ENCODE peak calls at places on chromosomes 12 and 14, in seven cellular contexts. One of them, this sample, is unnamed.
A peak's percentile ranks its signal among the peaks of the same experiment; 100 is the strongest.

GRCh38 chr12:115000038-115000437 is 316.1 kb upstream of the TBX3 start:
- DNase-seq in right lobe of liver: no peak
- DNase-seq in nucleus accumbens: no peak
- DNase-seq in WERI-Rb-1: no peak
- DNase-seq in memory B cell: no peak
- DNase-seq in progenitor cell of endocrine pancreas: no peak
- DNase-seq in GM03348: peak; percentile 9
- DNase-seq in this sample: no peak

GRCh38 chr14:23883684-23884540 is 69.7 kb upstream of the DHRS4 start:
- DNase-seq in progenitor cell of endocrine pancreas: no peak
- DNase-seq in GM03348: no peak
- DNase-seq in WERI-Rb-1: no peak
- DNase-seq in right lobe of liver: no peak
- DNase-seq in memory B cell: no peak
- DNase-seq in nucleus accumbens: no peak
- DNase-seq in this sample: no peak

GRCh38 chr12:101564912-101565311 is 29.9 kb upstream of the MYBPC1 start:
- DNase-seq in progenitor cell of endocrine pancreas: no peak
- DNase-seq in right lobe of liver: no peak
- DNase-seq in nucleus accumbens: no peak
- DNase-seq in memory B cell: no peak
- DNase-seq in GM03348: no peak
- DNase-seq in WERI-Rb-1: no peak
- DNase-seq in this sample: no peak

GRCh38 chr12:85016423-85016822 is 19.7 kb downstream of the TSPAN19 start:
- DNase-seq in WERI-Rb-1: no peak
- DNase-seq in memory B cell: no peak
- DNase-seq in GM03348: peak; percentile 74
- DNase-seq in progenitor cell of endocrine pancreas: no peak
- DNase-seq in right lobe of liver: no peak
- DNase-seq in nucleus accumbens: peak; percentile 27
- DNase-seq in this sample: no peak

GRCh38 chr12:64621257-64621942 is 11.1 kb downstream of the RASSF3 start:
- DNase-seq in right lobe of liver: no peak
- DNase-seq in memory B cell: peak; percentile 42
- DNase-seq in progenitor cell of endocrine pancreas: no peak
- DNase-seq in WERI-Rb-1: no peak
- DNase-seq in GM03348: peak; percentile 11
- DNase-seq in nucleus accumbens: no peak
- DNase-seq in this sample: no peak

GRCh38 chr14:78424311-78424710 is 254.1 kb downstream of the NRXN3 start:
- DNase-seq in progenitor cell of endocrine pancreas: no peak
- DNase-seq in memory B cell: no peak
- DNase-seq in GM03348: no peak
- DNase-seq in nucleus accumbens: no peak
- DNase-seq in WERI-Rb-1: no peak
- DNase-seq in right lobe of liver: no peak
- DNase-seq in this sample: no peak

GRCh38 chr12:107318804-107319535 is 225.6 kb upstream of the CRY1 start:
- DNase-seq in WERI-Rb-1: peak; percentile 41
- DNase-seq in nucleus accumbens: no peak
- DNase-seq in progenitor cell of endocrine pancreas: peak; percentile 23
- DNase-seq in right lobe of liver: peak; percentile 52
- DNase-seq in GM03348: peak; percentile 32
- DNase-seq in memory B cell: no peak
- DNase-seq in this sample: peak; percentile 59

GRCh38 chr12:21483531-21483930 is 17.9 kb downstream of the RECQL start:
- DNase-seq in WERI-Rb-1: no peak
- DNase-seq in GM03348: no peak
- DNase-seq in right lobe of liver: no peak
- DNase-seq in nucleus accumbens: no peak
- DNase-seq in progenitor cell of endocrine pancreas: no peak
- DNase-seq in memory B cell: no peak
- DNase-seq in this sample: no peak

GRCh38 chr14:73754911-73755360 is 40.8 kb upstream of the PNMA1 start:
- DNase-seq in memory B cell: no peak
- DNase-seq in GM03348: peak; percentile 75
- DNase-seq in progenitor cell of endocrine pancreas: no peak
- DNase-seq in WERI-Rb-1: no peak
- DNase-seq in right lobe of liver: peak; percentile 65
- DNase-seq in nucleus accumbens: no peak
- DNase-seq in this sample: no peak